ENCODE peak calls at places on chromosomes 3 and 15, in seven cellular contexts. One of them, this sample, is unnamed.

GRCh38 chr15:45136378-45136764 is 6.6 kb downstream of the DUOX1 start:
- DNase-seq in endothelial cell of umbilical vein: no peak
- DNase-seq in sigmoid colon: no peak
- DNase-seq in HCT116: no peak
- DNase-seq in stomach: no peak
- DNase-seq in transverse colon: no peak
- DNase-seq in HepG2: no peak
- DNase-seq in this sample: peak; percentile 36

GRCh38 chr3:172627057-172627809 is 83.6 kb downstream of the NCEH1 start:
- DNase-seq in HCT116: no peak
- DNase-seq in sigmoid colon: no peak
- DNase-seq in endothelial cell of umbilical vein: peak; percentile 53
- DNase-seq in stomach: no peak
- DNase-seq in HepG2: no peak
- DNase-seq in transverse colon: no peak
- DNase-seq in this sample: no peak

GRCh38 chr15:24772709-24773373 is 97.3 kb downstream of the NPAP1 start:
- DNase-seq in sigmoid colon: peak; percentile 83
- DNase-seq in stomach: peak; percentile 64
- DNase-seq in endothelial cell of umbilical vein: peak; percentile 81
- DNase-seq in transverse colon: peak; percentile 39
- DNase-seq in HCT116: no peak
- DNase-seq in HepG2: peak; percentile 67
- DNase-seq in this sample: peak; percentile 78

GRCh38 chr3:73614385-73614784 is 10.4 kb downstream of the PDZRN3 start:
- DNase-seq in transverse colon: peak; percentile 20
- DNase-seq in sigmoid colon: peak; percentile 83
- DNase-seq in endothelial cell of umbilical vein: no peak
- DNase-seq in HCT116: no peak
- DNase-seq in stomach: no peak
- DNase-seq in HepG2: no peak
- DNase-seq in this sample: no peak

GRCh38 chr3:126197854-126198584 is 17.6 kb upstream of the ALDH1L1 start:
- DNase-seq in HepG2: peak; percentile 62
- DNase-seq in sigmoid colon: peak; percentile 87
- DNase-seq in transverse colon: peak; percentile 63
- DNase-seq in stomach: peak; percentile 65
- DNase-seq in HCT116: peak; percentile 67
- DNase-seq in endothelial cell of umbilical vein: peak; percentile 66
- DNase-seq in this sample: no peak

GRCh38 chr15:67064607-67065530 is 533 bp upstream of the SMAD3 start:
- DNase-seq in stomach: peak; percentile 63
- DNase-seq in endothelial cell of umbilical vein: peak; percentile 9
- DNase-seq in HCT116: no peak
- DNase-seq in transverse colon: peak; percentile 68
- DNase-seq in HepG2: peak; percentile 67
- DNase-seq in sigmoid colon: peak; percentile 86
- DNase-seq in this sample: peak; percentile 92

GRCh38 chr15:63089260-63090043 is 32.2 kb upstream of the LACTB start:
- DNase-seq in HepG2: peak; percentile 82
- DNase-seq in stomach: no peak
- DNase-seq in HCT116: no peak
- DNase-seq in endothelial cell of umbilical vein: peak; percentile 60
- DNase-seq in sigmoid colon: peak; percentile 89
- DNase-seq in transverse colon: peak; percentile 38
- DNase-seq in this sample: no peak

GRCh38 chr3:83946045-83946444 is 1012.7 kb upstream of the CADM2 start:
- DNase-seq in sigmoid colon: no peak
- DNase-seq in stomach: no peak
- DNase-seq in HCT116: no peak
- DNase-seq in transverse colon: no peak
- DNase-seq in endothelial cell of umbilical vein: no peak
- DNase-seq in HepG2: no peak
- DNase-seq in this sample: no peak

GRCh38 chr15:83853232-83853631 is 199.3 kb downstream of the ADAMTSL3 start:
- DNase-seq in sigmoid colon: no peak
- DNase-seq in stomach: no peak
- DNase-seq in transverse colon: no peak
- DNase-seq in HepG2: no peak
- DNase-seq in HCT116: no peak
- DNase-seq in endothelial cell of umbilical vein: no peak
- DNase-seq in this sample: no peak

GRCh38 chr15:72491768-72492167 is 17.6 kb downstream of the ARIH1 start:
- DNase-seq in stomach: no peak
- DNase-seq in endothelial cell of umbilical vein: peak; percentile 23
- DNase-seq in sigmoid colon: no peak
- DNase-seq in HCT116: no peak
- DNase-seq in HepG2: no peak
- DNase-seq in transverse colon: no peak
- DNase-seq in this sample: no peak

GRCh38 chr3:127452321-127452821 is 138.2 kb downstream of the TPRA1 start:
- DNase-seq in sigmoid colon: peak; percentile 36
- DNase-seq in HCT116: no peak
- DNase-seq in stomach: peak; percentile 17
- DNase-seq in endothelial cell of umbilical vein: no peak
- DNase-seq in transverse colon: no peak
- DNase-seq in HepG2: no peak
- DNase-seq in this sample: peak; percentile 55

GRCh38 chr3:154970796-154971195 is 109.3 kb upstream of the MME start:
- DNase-seq in endothelial cell of umbilical vein: no peak
- DNase-seq in sigmoid colon: no peak
- DNase-seq in HCT116: no peak
- DNase-seq in HepG2: no peak
- DNase-seq in transverse colon: no peak
- DNase-seq in stomach: no peak
- DNase-seq in this sample: no peak

GRCh38 chr3:113193298-113193697 is 18.1 kb upstream of the BOC start:
- DNase-seq in stomach: no peak
- DNase-seq in HCT116: no peak
- DNase-seq in transverse colon: no peak
- DNase-seq in sigmoid colon: peak; percentile 80
- DNase-seq in endothelial cell of umbilical vein: no peak
- DNase-seq in HepG2: no peak
- DNase-seq in this sample: no peak

DNA sequence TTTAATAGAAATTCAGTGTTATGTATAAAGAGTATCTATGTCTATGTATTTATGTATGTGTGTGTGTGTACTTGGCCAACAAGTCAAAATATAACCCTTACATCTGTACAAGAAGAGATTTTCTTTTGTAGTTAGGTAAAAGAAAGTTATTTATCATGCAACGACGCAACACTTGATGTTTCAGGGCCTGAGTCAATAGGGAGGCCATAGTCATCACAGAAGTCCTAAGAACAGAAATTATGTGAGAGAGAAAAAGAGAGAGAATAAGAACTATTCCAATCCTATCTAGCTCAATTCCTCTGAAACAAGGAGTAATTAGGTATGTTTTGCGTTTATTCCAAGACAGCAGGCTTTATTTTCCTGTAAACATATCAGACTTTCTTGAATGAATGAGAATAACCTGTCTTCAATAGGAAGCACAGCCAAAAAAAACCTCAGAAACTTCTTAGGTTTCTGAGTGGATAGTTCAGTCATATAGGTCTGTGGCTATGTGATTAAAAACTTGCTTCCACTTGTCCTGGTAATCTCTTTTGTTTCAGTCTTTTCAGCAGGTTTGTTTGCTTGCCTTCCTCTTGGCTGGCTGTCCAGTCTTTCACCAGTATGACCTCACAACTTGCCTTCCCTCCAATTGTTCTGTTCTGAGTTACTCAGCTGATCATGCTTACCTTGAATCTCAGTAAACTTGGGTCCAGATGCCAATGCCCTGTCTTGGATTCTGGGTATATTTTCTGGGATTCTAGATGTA is 382.4 kb upstream of the GBE1 start:
- DNase-seq in stomach: no peak
- DNase-seq in endothelial cell of umbilical vein: peak; percentile 37
- DNase-seq in sigmoid colon: no peak
- DNase-seq in HCT116: no peak
- DNase-seq in HepG2: no peak
- DNase-seq in transverse colon: no peak
- DNase-seq in this sample: no peak
- H3K4me1 ChIP-seq in stomach: no peaks in the 10 kb centered on the region
- H3K4me1 ChIP-seq in endothelial cell of umbilical vein: no peaks in the 10 kb centered on the region
- H3K4me1 ChIP-seq in sigmoid colon: no peaks in the 10 kb centered on the region
- H3K4me1 ChIP-seq in HCT116: no peaks in the 10 kb centered on the region
- H3K4me1 ChIP-seq in HepG2: no peaks in the 10 kb centered on the region
- H3K4me1 ChIP-seq in transverse colon: no peaks in the 10 kb centered on the region
- H3K4me1 ChIP-seq in this sample: no peaks in the 10 kb centered on the region

GRCh38 chr15:89628791-89629715 is 26.2 kb downstream of the KIF7 start:
- DNase-seq in transverse colon: no peak
- DNase-seq in endothelial cell of umbilical vein: no peak
- DNase-seq in HCT116: no peak
- DNase-seq in stomach: no peak
- DNase-seq in sigmoid colon: no peak
- DNase-seq in HepG2: no peak
- DNase-seq in this sample: no peak
- TF ChIP-seq POLR2AphosphoS5 in transverse colon: no peak
- TF ChIP-seq POLR2AphosphoS5 in endothelial cell of umbilical vein: no peak
- TF ChIP-seq POLR2AphosphoS5 in HCT116: no peak
- TF ChIP-seq POLR2AphosphoS5 in stomach: no peak
- TF ChIP-seq POLR2AphosphoS5 in sigmoid colon: no peak
- TF ChIP-seq POLR2AphosphoS5 in HepG2: no peak
- TF ChIP-seq POLR2AphosphoS5 in this sample: no peak

GRCh38 chr3:9841015-9841414 is 2.8 kb downstream of the RPUSD3 start:
- DNase-seq in HCT116: no peak
- DNase-seq in transverse colon: no peak
- DNase-seq in endothelial cell of umbilical vein: no peak
- DNase-seq in HepG2: no peak
- DNase-seq in stomach: no peak
- DNase-seq in sigmoid colon: no peak
- DNase-seq in this sample: no peak

GRCh38 chr3:9833078-9833477 is 10.7 kb downstream of the RPUSD3 start:
- DNase-seq in sigmoid colon: no peak
- DNase-seq in HepG2: no peak
- DNase-seq in stomach: no peak
- DNase-seq in HCT116: no peak
- DNase-seq in transverse colon: no peak
- DNase-seq in endothelial cell of umbilical vein: no peak
- DNase-seq in this sample: no peak

GRCh38 chr3:9838856-9839255 is 5.0 kb downstream of the RPUSD3 start:
- DNase-seq in sigmoid colon: no peak
- DNase-seq in HCT116: no peak
- DNase-seq in stomach: no peak
- DNase-seq in endothelial cell of umbilical vein: no peak
- DNase-seq in HepG2: no peak
- DNase-seq in transverse colon: no peak
- DNase-seq in this sample: no peak

GRCh38 chr3:9834520-9835380 is 9.1 kb downstream of the RPUSD3 start:
- DNase-seq in stomach: no peak
- DNase-seq in HCT116: no peak
- DNase-seq in sigmoid colon: no peak
- DNase-seq in transverse colon: no peak
- DNase-seq in HepG2: peak; percentile 30
- DNase-seq in endothelial cell of umbilical vein: no peak
- DNase-seq in this sample: no peak

DNA sequence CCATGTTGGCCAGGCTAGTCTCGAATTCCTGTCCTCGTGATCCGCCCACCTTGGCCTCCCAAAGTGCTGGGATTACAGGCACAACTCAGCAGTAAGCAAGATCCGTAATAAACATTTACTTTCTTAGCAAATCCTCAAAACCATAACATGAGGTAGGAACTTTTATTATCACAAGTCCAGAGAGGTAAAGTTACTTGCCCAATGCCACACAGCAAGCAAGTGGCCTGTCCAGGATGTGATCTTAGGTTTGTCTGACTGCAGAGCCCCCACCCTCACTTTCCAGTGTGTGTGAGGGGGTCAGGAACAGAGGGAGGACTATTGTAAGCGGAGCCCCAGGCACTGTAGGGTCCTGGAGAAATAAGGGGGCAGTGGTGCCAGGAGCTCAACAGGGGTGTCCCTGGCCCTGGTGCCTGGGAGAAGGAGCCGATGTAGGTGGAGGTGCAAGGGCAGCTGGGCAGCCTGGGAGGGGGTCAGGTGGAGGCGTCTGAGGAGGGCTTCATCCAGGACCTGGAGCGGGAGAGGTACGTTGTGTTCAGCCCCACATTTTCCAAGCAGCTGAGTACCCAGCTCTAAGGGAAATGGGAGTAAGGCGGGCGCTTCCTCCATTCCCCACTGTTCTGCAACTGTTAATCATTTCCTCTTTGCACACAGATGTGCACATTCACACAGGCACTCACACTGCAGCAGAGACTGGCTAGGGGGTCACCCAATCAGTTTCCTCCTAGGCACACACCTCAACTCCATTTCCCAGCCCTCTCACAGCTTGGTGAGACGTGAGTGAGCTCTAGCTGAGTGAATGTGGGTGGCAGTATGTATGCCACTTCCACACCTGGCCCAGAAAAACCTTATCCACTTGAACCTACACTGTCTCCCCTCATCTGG is 5.9 kb downstream of the RPUSD3 start:
- DNase-seq in HepG2: no peak
- DNase-seq in transverse colon: no peak
- DNase-seq in endothelial cell of umbilical vein: peak; percentile 80
- DNase-seq in stomach: no peak
- DNase-seq in sigmoid colon: no peak
- DNase-seq in HCT116: no peak
- DNase-seq in this sample: no peak
- TF ChIP-seq POLR2A in HepG2: no peak
- TF ChIP-seq POLR2A in transverse colon: no peak
- TF ChIP-seq POLR2A in endothelial cell of umbilical vein: peak; percentile 70
- TF ChIP-seq POLR2A in stomach: no peak
- TF ChIP-seq POLR2A in sigmoid colon: no peak
- TF ChIP-seq POLR2A in HCT116: no peak
- TF ChIP-seq POLR2A in this sample: no peak

GRCh38 chr3:62837145-62837787 is 38.0 kb downstream of the CADPS start:
- DNase-seq in sigmoid colon: no peak
- DNase-seq in stomach: no peak
- DNase-seq in HCT116: no peak
- DNase-seq in HepG2: no peak
- DNase-seq in endothelial cell of umbilical vein: no peak
- DNase-seq in transverse colon: no peak
- DNase-seq in this sample: no peak

GRCh38 chr3:62832569-62832968 is 42.6 kb downstream of the CADPS start:
- DNase-seq in sigmoid colon: no peak
- DNase-seq in transverse colon: no peak
- DNase-seq in HepG2: no peak
- DNase-seq in endothelial cell of umbilical vein: no peak
- DNase-seq in stomach: no peak
- DNase-seq in HCT116: no peak
- DNase-seq in this sample: no peak

GRCh38 chr3:62827550-62827949 is 47.7 kb downstream of the CADPS start:
- DNase-seq in HepG2: no peak
- DNase-seq in HCT116: no peak
- DNase-seq in transverse colon: no peak
- DNase-seq in stomach: no peak
- DNase-seq in sigmoid colon: no peak
- DNase-seq in endothelial cell of umbilical vein: no peak
- DNase-seq in this sample: no peak

GRCh38 chr3:62835594-62836236 is 39.5 kb downstream of the CADPS start:
- DNase-seq in transverse colon: no peak
- DNase-seq in stomach: no peak
- DNase-seq in HepG2: no peak
- DNase-seq in sigmoid colon: no peak
- DNase-seq in HCT116: no peak
- DNase-seq in endothelial cell of umbilical vein: no peak
- DNase-seq in this sample: no peak

DNA sequence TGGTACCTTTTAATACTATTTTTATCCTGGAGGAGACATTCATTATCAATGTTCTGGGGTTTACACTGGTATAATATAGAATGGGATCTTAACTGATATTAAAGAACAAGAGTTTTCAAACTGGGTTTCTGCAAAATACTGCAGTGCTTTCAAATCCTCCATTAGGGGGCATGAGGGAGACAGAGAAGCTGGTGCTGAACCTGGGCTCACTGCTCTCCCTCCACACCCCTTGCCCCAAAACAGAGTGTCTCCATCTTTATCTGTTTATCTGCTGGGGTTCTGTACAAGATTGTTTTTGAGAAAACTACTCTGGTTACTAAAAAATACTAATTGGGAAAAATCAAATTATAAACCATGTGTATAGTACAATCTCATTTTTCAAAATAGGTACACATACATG is 41.7 kb downstream of the CADPS start:
- DNase-seq in stomach: no peak
- DNase-seq in transverse colon: no peak
- DNase-seq in sigmoid colon: no peak
- DNase-seq in HepG2: peak; percentile 1
- DNase-seq in endothelial cell of umbilical vein: no peak
- DNase-seq in HCT116: no peak
- DNase-seq in this sample: no peak
- H3K4me1 ChIP-seq in stomach: peaks cover 11% of the 10 kb centered on the region
- H3K4me1 ChIP-seq in transverse colon: no peaks in the 10 kb centered on the region
- H3K4me1 ChIP-seq in sigmoid colon: no peaks in the 10 kb centered on the region
- H3K4me1 ChIP-seq in HepG2: no peaks in the 10 kb centered on the region
- H3K4me1 ChIP-seq in endothelial cell of umbilical vein: no peaks in the 10 kb centered on the region
- H3K4me1 ChIP-seq in HCT116: no peaks in the 10 kb centered on the region
- H3K4me1 ChIP-seq in this sample: no peaks in the 10 kb centered on the region